ENCODE peak calls at places on chromosomes 3 and 15, in nine cellular contexts. E is AG10803, I is cardiac fibroblast, Y is testis, P is H9, M is natural killer cell, F is A549, K is fibroblast of the aortic adventitia, U is nephron progenitor cell. J is an unnamed sample.

GRCh38 chr3:168653255-168653654 is 557.5 kb upstream of the GOLIM4 start:
- DNase-seq in Y (no peak), K (no peak), I (no peak), M (no peak), F (no peak), P (no peak), U (no peak), E (no peak), J (no peak)

GRCh38 chr15:45168751-45169551 is 18.8 kb downstream of the SHF start:
- DNase-seq in M (no peak), F (no peak), Y (no peak), E (no peak), K (no peak), I (no peak), P (no peak), U (no peak), J (no peak)

GRCh38 chr3:125129512-125129962 is 73.7 kb upstream of the HEG1 start:
- DNase-seq in E (peak), K (peak), P (no peak), M (no peak), F (no peak), U (no peak), I (peak), Y (no peak), J (peak)

GRCh38 chr15:76059320-76060097 is at the start of gene TMEM266:
- DNase-seq in M (peak), F (peak), E (no peak), Y (peak), P (peak), I (no peak), K (peak), U (peak), J (no peak)

GRCh38 chr15:38088971-38089370 is 154.5 kb downstream of the TMCO5A start:
- DNase-seq in M (no peak), U (no peak), F (no peak), I (no peak), P (no peak), K (peak), E (peak), Y (no peak), J (no peak)

GRCh38 chr15:57150066-57150865 is 226.0 kb upstream of the CGNL1 start:
- DNase-seq in Y (no peak), M (no peak), P (no peak), K (peak), U (no peak), I (peak), E (no peak), F (no peak), J (no peak)

GRCh38 chr3:16114381-16114916 is 60.0 kb upstream of the GALNT15 start:
- DNase-seq in E (peak), F (no peak), M (no peak), U (no peak), P (no peak), I (no peak), K (peak), Y (no peak), J (no peak)

GRCh38 chr3:197809356-197810020 is 18.4 kb downstream of the LRCH3 start:
- DNase-seq in E (peak), Y (no peak), M (no peak), F (no peak), P (no peak), U (no peak), K (peak), I (peak), J (peak)

GRCh38 chr3:195155842-195156241 is 115.1 kb downstream of the XXYLT1 start:
- DNase-seq in P (no peak), K (no peak), Y (no peak), M (no peak), F (no peak), U (no peak), E (no peak), I (no peak), J (no peak)

GRCh38 chr3:105791919-105792786 is 76.7 kb downstream of the CBLB start:
- DNase-seq in K (peak), E (peak), U (no peak), F (peak), I (peak), M (no peak), P (no peak), Y (peak), J (peak)

GRCh38 chr3:107218864-107219269 is 158.4 kb upstream of the CCDC54 start:
- DNase-seq in E (no peak), M (no peak), I (peak), K (no peak), U (no peak), P (no peak), F (no peak), Y (no peak), J (peak)

GRCh38 chr3:139917226-139917785 is 17.7 kb upstream of the CLSTN2 start:
- DNase-seq in P (no peak), E (no peak), I (no peak), K (no peak), F (no peak), U (no peak), M (no peak), Y (no peak), J (no peak)

GRCh38 chr3:42106646-42107045 is 15.5 kb downstream of the TRAK1 start:
- DNase-seq in I (peak), E (no peak), U (no peak), P (no peak), K (no peak), Y (no peak), F (no peak), M (no peak), J (peak)

GRCh38 chr3:127611251-127611650 is 13.0 kb downstream of the MCM2 start:
- DNase-seq in I (no peak), Y (no peak), P (no peak), M (no peak), U (no peak), K (no peak), E (no peak), F (no peak), J (no peak)

GRCh38 chr15:29103825-29104565 is 165.6 kb downstream of the NSMCE3 start:
- DNase-seq in F (peak), I (peak), M (peak), E (peak), P (peak), U (peak), K (peak), Y (peak), J (peak)

GRCh38 chr3:32056559-32057290 is 49.7 kb upstream of the GPD1L start:
- DNase-seq in I (no peak), F (no peak), E (no peak), Y (no peak), M (no peak), P (no peak), U (no peak), K (no peak), J (no peak)

GRCh38 chr3:10515884-10516495 is 10.6 kb upstream of the ATP2B2 start:
- DNase-seq in E (no peak), P (peak), M (no peak), U (no peak), F (no peak), I (no peak), K (no peak), Y (no peak), J (no peak)

GRCh38 chr3:15325228-15325627 is 7.2 kb downstream of the SH3BP5 start:
- DNase-seq in Y (peak), M (no peak), I (peak), F (no peak), P (peak), U (no peak), E (peak), K (peak), J (peak)

GRCh38 chr3:7075901-7076300 is 215.0 kb downstream of the GRM7 start:
- DNase-seq in I (no peak), Y (no peak), F (no peak), M (no peak), P (no peak), K (no peak), U (no peak), E (no peak), J (no peak)
- TF ChIP-seq CTCF in I (no peak), Y (no peak), F (no peak), M (no peak), P (peak), K (no peak), U (no peak), E (no peak), J (no peak)

GRCh38 chr3:68018275-68018674 is 363.9 kb upstream of the SUCLG2 start:
- DNase-seq in I (no peak), U (no peak), Y (no peak), K (no peak), P (no peak), E (no peak), F (no peak), M (no peak), J (no peak)
- TF ChIP-seq CTCF in I (no peak), U (no peak), Y (no peak), K (no peak), P (peak), E (no peak), F (no peak), M (no peak), J (no peak)

GRCh38 chr3:37943631-37944242 is 46.8 kb upstream of the VILL start:
- DNase-seq in K (no peak), F (no peak), U (no peak), E (no peak), M (no peak), P (no peak), I (no peak), Y (no peak), J (no peak)

GRCh38 chr3:37945803-37946530 is 44.6 kb upstream of the VILL start:
- DNase-seq in I (peak), P (no peak), K (peak), U (peak), E (no peak), M (no peak), Y (no peak), F (peak), J (peak)

GRCh38 chr3:37946531-37946889 is 44.1 kb upstream of the VILL start:
- DNase-seq in E (no peak), M (no peak), K (no peak), Y (no peak), P (no peak), F (no peak), U (no peak), I (no peak), J (no peak)

GRCh38 chr3:37944243-37944955 is 46.2 kb upstream of the VILL start:
- DNase-seq in I (no peak), F (no peak), Y (no peak), M (no peak), E (no peak), K (no peak), U (no peak), P (no peak), J (peak)

DNA sequence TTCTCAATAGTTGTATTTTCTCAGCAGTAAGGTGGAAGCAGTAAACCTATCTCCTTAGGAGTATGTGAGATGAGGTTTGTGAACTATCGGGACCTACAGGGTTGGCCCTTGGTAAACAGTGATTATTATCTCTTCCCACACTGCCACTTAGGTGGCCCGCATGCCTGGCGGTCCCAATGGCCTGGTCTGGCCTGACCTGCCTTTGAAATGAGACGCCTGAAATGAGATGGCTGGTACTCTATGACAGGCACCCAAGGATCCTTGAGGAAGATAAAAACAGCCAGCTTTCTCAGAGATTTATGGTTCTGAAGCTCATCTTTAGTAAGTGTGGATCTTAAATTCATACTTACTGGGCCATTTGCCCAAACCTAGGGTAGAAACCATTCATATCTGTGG is 45.2 kb upstream of the VILL start:
- DNase-seq in P (no peak), F (no peak), U (no peak), Y (no peak), K (no peak), E (no peak), I (no peak), M (no peak), J (no peak)
- TF ChIP-seq CTCF in P (no peak), F (no peak), U (no peak), Y (no peak), K (no peak), E (no peak), I (no peak), M (no peak), J (no peak)

GRCh38 chr15:78767331-78767951 is 43.8 kb downstream of the ADAMTS7 start:
- DNase-seq in P (no peak), E (no peak), F (no peak), K (no peak), I (no peak), M (no peak), U (no peak), Y (no peak), J (no peak)
- TF ChIP-seq CTCF in P (peak), E (no peak), F (no peak), K (no peak), I (no peak), M (no peak), U (no peak), Y (no peak), J (no peak)

DNA sequence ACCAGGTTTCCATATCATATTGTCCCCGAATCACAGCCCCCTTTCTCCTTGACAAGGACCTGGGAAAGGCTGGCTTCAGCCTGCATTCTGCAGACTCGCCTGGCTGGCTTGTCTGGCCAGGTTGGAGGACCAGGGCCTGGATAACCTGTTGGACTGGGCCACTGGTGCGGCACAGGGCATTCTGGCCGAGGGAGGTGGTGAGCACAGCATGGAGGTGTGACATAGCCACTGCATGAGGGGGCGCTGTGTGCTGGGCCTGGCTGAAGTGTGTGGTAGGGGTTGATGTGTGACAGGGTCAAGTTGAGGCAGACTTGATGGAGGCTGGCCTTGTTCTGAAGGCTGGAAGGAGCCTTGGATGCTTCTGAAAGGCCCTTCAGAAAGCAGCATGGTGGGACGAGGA is 2.9 kb downstream of the ESYT3 start:
- DNase-seq in F (no peak), P (peak), Y (no peak), K (no peak), M (no peak), I (no peak), U (no peak), E (no peak), J (no peak)
- TF ChIP-seq CTCF in F (no peak), P (peak), Y (no peak), K (no peak), M (no peak), I (no peak), U (no peak), E (no peak), J (no peak)

DNA sequence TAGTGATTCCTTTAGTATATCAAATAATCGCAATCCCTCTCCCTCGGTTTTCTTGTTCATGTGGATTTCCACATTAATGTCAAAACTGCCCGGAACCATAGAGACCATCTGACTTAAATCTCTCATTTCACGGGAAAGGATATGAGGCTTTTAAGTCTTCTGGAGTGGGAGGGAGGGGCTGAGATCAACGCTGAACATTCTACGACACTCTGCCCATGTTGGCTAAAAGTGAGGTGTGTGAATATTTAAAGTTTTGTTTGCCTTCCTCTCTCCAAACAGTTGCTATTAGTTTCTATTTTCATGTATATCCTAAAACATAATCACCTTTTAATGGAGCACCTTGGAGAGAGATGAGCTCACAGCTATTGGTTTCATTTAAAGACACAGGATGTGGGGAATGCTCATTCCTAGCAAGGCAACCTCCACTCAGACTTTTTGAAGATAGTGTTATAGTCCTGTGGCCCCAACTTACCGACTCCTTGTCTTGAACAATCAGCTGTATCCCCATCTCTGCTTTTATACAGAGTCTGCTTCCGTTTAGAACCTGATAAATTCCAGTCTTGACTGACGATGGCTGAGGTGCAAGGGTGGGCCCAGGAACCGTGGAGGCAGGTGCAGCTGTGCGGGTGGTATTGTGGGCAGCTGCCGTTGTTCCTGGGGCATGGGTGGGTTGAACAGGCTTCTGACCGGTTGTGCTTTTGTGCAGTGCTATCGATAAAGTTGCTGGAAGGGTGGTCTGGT is 9.2 kb downstream of the LAMP3 start:
- DNase-seq in M (no peak), I (no peak), U (no peak), Y (no peak), P (no peak), F (no peak), E (no peak), K (no peak), J (no peak)
- TF ChIP-seq CTCF in M (no peak), I (no peak), U (no peak), Y (no peak), P (no peak), F (no peak), E (no peak), K (no peak), J (no peak)

J was measured in fibroblast of pulmonary artery.